ENCODE peak calls at places on chromosomes 11 and 22, in four cellular contexts. O, J, F and I are unnamed samples.

GRCh38 chr11:78786746-78787145 is 212.1 kb upstream of the NARS2 start:
- DNase-seq in O (no peak), J (no peak), F (no peak), I (no peak)

GRCh38 chr11:25910090-25910489 is 421.8 kb upstream of the ANO3 start:
- DNase-seq in J (no peak), F (no peak), O (no peak), I (no peak)

GRCh38 chr22:44957267-44957905 is 52.4 kb downstream of the PHF21B start:
- DNase-seq in J (peak; percentile 5), O (peak; percentile 28), F (peak; percentile 66), I (no peak)

GRCh38 chr22:37533995-37534394 is 14.8 kb upstream of the CARD10 start:
- DNase-seq in J (peak; percentile 74), F (no peak), O (no peak), I (peak; percentile 88)

GRCh38 chr11:99739464-99740089 is 718.8 kb downstream of the CNTN5 start:
- DNase-seq in J (peak; percentile 76), F (peak; percentile 59), O (peak; percentile 56), I (peak; percentile 64)

GRCh38 chr11:2781413-2782274 is 81.8 kb upstream of the KCNQ1OT1 start:
- DNase-seq in F (no peak), J (no peak), O (peak; percentile 49), I (no peak)

GRCh38 chr11:69301491-69302401 is 7.8 kb downstream of the MYEOV start:
- DNase-seq in F (no peak), J (peak; percentile 100), O (peak; percentile 47), I (peak; percentile 91)

GRCh38 chr11:45665206-45665932 is at the start of gene CHST1:
- DNase-seq in F (peak; percentile 74), J (no peak), O (peak; percentile 62), I (no peak)

GRCh38 chr11:108891143-108891542 is 226.3 kb downstream of the DDX10 start:
- DNase-seq in J (no peak), F (no peak), O (no peak), I (no peak)

GRCh38 chr22:50340157-50340879 is 2.8 kb upstream of the PPP6R2 start:
- DNase-seq in J (no peak), F (peak; percentile 56), O (no peak), I (no peak)

GRCh38 chr11:4464216-4465159 is 15.4 kb downstream of the OR52K2 start:
- DNase-seq in J (no peak), O (peak; percentile 56), F (peak; percentile 12), I (peak; percentile 48)

GRCh38 chr11:15969281-15969680 is 387.1 kb downstream of the SOX6 start:
- DNase-seq in F (no peak), O (peak; percentile 68), J (peak; percentile 48), I (peak; percentile 92)

GRCh38 chr11:61057615-61058014 is 44.7 kb upstream of the CD5 start:
- DNase-seq in O (no peak), F (no peak), J (no peak), I (no peak)

GRCh38 chr11:10969387-10969786 is 111.5 kb upstream of the ZBED5 start:
- DNase-seq in J (no peak), F (no peak), O (no peak), I (no peak)

GRCh38 chr11:66886671-66887221 is 29.9 kb downstream of the LRFN4 start:
- DNase-seq in O (no peak), F (no peak), J (no peak), I (peak; percentile 86)

GRCh38 chr22:25573822-25574221 is 9.3 kb downstream of the GRK3 start:
- DNase-seq in J (no peak), O (no peak), F (no peak), I (no peak)
- TF ChIP-seq EZH2 in J (no peak), O (no peak), F (no peak), I (no peak)

GRCh38 chr11:101127348-101127698 is 2.3 kb downstream of the PGR start:
- DNase-seq in J (no peak), F (peak; percentile 64), O (peak; percentile 28), I (peak; percentile 6)
- TF ChIP-seq EZH2 in J (no peak), F (peak; percentile 77), O (peak; percentile 76), I (no peak)

GRCh38 chr11:70731670-70732492 is 333.6 kb downstream of the CTTN start:
- DNase-seq in J (no peak), F (no peak), O (no peak), I (no peak)
- TF ChIP-seq EZH2 in J (no peak), F (no peak), O (no peak), I (no peak)

GRCh38 chr11:116703421-116703820 is 69.4 kb downstream of the BUD13 start:
- DNase-seq in J (no peak), O (no peak), F (peak; percentile 89), I (peak; percentile 2)

GRCh38 chr11:116707250-116707649 is 65.5 kb downstream of the BUD13 start:
- DNase-seq in O (no peak), F (no peak), J (peak; percentile 27), I (no peak)

GRCh38 chr11:116709970-116710369 is 62.8 kb downstream of the BUD13 start:
- DNase-seq in J (no peak), O (no peak), F (no peak), I (no peak)

GRCh38 chr11:116710762-116711161 is 62.0 kb downstream of the BUD13 start:
- DNase-seq in F (no peak), J (no peak), O (no peak), I (no peak)

GRCh38 chr11:116707746-116708145 is 65.0 kb downstream of the BUD13 start:
- DNase-seq in F (no peak), J (peak; percentile 31), O (no peak), I (no peak)
- TF ChIP-seq EZH2 in F (no peak), J (no peak), O (no peak), I (no peak)